ENCODE peak calls at places on chromosomes 3 and 15, in seven cellular contexts. X is GM13977; B is epithelial cell of esophagus; O is BJ; A is activated CD8-positive, alpha-beta T cell treated with anti-CD3 and anti-CD28 coated beads, Interleukin-2, amount 10 ng/mL, durations not matched to agents 7 days and 5 days; E is NCI-H510A treated with DMSO at 0.1 percent for 48 hours; P is activated CD4-positive, CD25-positive, alpha-beta regulatory T cell. Y is an unnamed sample.

GRCh38 chr3:32138545-32139104 is 32.2 kb downstream of the GPD1L start:
- DNase-seq in E (no peak), O (no peak), P (no peak), B (peak), X (no peak), A (no peak), Y (no peak)

GRCh38 chr15:45132844-45133560 is 3.2 kb downstream of the DUOX1 start:
- DNase-seq in P (no peak), E (no peak), X (no peak), A (no peak), O (no peak), B (peak), Y (no peak)

GRCh38 chr3:172305552-172305951 is 142.7 kb downstream of the GHSR start:
- DNase-seq in O (no peak), E (no peak), X (no peak), B (peak), A (no peak), P (no peak), Y (no peak)

GRCh38 chr15:34435658-34436057 is 1.9 kb downstream of the GOLGA8A start:
- DNase-seq in B (no peak), X (no peak), E (no peak), P (no peak), A (no peak), O (no peak), Y (no peak)

GRCh38 chr3:184172681-184173373 is 1.8 kb upstream of the AP2M1 start:
- DNase-seq in X (no peak), P (no peak), O (peak), A (no peak), E (no peak), B (peak), Y (no peak)

GRCh38 chr15:52162260-52162659 is 28.9 kb downstream of the GNB5 start:
- DNase-seq in A (no peak), E (no peak), X (no peak), B (no peak), P (no peak), O (peak), Y (no peak)

GRCh38 chr3:66253790-66254620 is 33.2 kb downstream of the SLC25A26 start:
- DNase-seq in E (peak), O (no peak), X (peak), B (peak), P (no peak), A (no peak), Y (peak)

GRCh38 chr3:78912217-78912616 is 855.6 kb downstream of the ROBO1 start:
- DNase-seq in B (no peak), P (no peak), A (no peak), O (no peak), E (no peak), X (no peak), Y (no peak)

GRCh38 chr15:95425859-95426258 is 904.6 kb upstream of the NR2F2 start:
- DNase-seq in B (no peak), A (no peak), X (no peak), P (no peak), O (no peak), E (no peak), Y (no peak)

Y was measured in NT2/D1.